ENCODE peak calls at places on chromosomes 7 and 10, in six cellular contexts. Q is heart left ventricle, X is mammary epithelial cell, O is body of pancreas, A is tibial nerve, F is hepatocyte. T is an unnamed sample.
A peak's percentile ranks its signal among the peaks of the same experiment; 100 is the strongest.

GRCh38 chr10:81873932-81874816 is 820 bp upstream of the NRG3 start:
- DNase-seq in Q (peak; percentile 71), X (peak; percentile 12), O (peak; percentile 73), A (no peak), F (peak; percentile 85), T (peak; percentile 79)

GRCh38 chr10:57494481-57494880 is 773.2 kb downstream of the IPMK start:
- DNase-seq in Q (no peak), X (no peak), O (no peak), A (no peak), F (no peak), T (no peak)

GRCh38 chr10:84197643-84198042 is 3.3 kb downstream of the CDHR1 start:
- DNase-seq in Q (no peak), X (no peak), O (no peak), A (no peak), F (no peak), T (no peak)

GRCh38 chr10:44352316-44353127 is 32.4 kb downstream of the CXCL12 start:
- DNase-seq in Q (peak; percentile 87), X (no peak), O (peak; percentile 90), A (peak; percentile 24), F (peak; percentile 32), T (peak; percentile 87)

GRCh38 chr10:71747808-71748523 is 25.4 kb downstream of the VSIR start:
- DNase-seq in Q (peak; percentile 73), X (no peak), O (peak; percentile 45), A (no peak), F (no peak), T (peak; percentile 75)

GRCh38 chr7:115329006-115329405 is 407.1 kb downstream of the MDFIC start:
- DNase-seq in Q (no peak), X (no peak), O (no peak), A (no peak), F (no peak), T (no peak)

GRCh38 chr7:584122-584465 is 64.4 kb upstream of the PDGFA start:
- DNase-seq in Q (peak; percentile 72), X (no peak), O (peak; percentile 39), A (no peak), F (no peak), T (peak; percentile 59)

GRCh38 chr10:69146756-69147155 is 22.8 kb downstream of the VPS26A start:
- DNase-seq in Q (no peak), X (no peak), O (no peak), A (no peak), F (no peak), T (no peak)

GRCh38 chr10:17768957-17769356 is 17.0 kb downstream of the TMEM236 start:
- DNase-seq in Q (no peak), X (no peak), O (no peak), A (no peak), F (no peak), T (no peak)

GRCh38 chr10:104897679-104898078 is 256.6 kb downstream of the SORCS3 start:
- DNase-seq in Q (no peak), X (no peak), O (no peak), A (no peak), F (no peak), T (no peak)

GRCh38 chr10:97718178-97718577 is 4.6 kb downstream of the MARVELD1 start:
- DNase-seq in Q (no peak), X (no peak), O (no peak), A (peak; percentile 23), F (no peak), T (no peak)

GRCh38 chr10:6988654-6989053 is 408.6 kb upstream of the PRKCQ start:
- DNase-seq in Q (no peak), X (no peak), O (no peak), A (no peak), F (no peak), T (no peak)

GRCh38 chr10:104630731-104631130 is 10.4 kb upstream of the SORCS3 start:
- DNase-seq in Q (no peak), X (no peak), O (no peak), A (no peak), F (no peak), T (peak; percentile 46)

GRCh38 chr10:103678104-103678526 is 177.3 kb downstream of the SH3PXD2A start:
- DNase-seq in Q (peak; percentile 91), X (no peak), O (peak; percentile 79), A (peak; percentile 86), F (peak; percentile 94), T (peak; percentile 92)

GRCh38 chr7:80890839-80891544 is 27.9 kb downstream of the SEMA3C start:
- DNase-seq in Q (no peak), X (no peak), O (no peak), A (no peak), F (no peak), T (no peak)

GRCh38 chr10:117757121-117757795 is 214.7 kb downstream of the EMX2 start:
- DNase-seq in Q (no peak), X (no peak), O (no peak), A (no peak), F (no peak), T (no peak)

GRCh38 chr10:133359554-133359971 is 1.7 kb upstream of the FUOM start:
- DNase-seq in Q (no peak), X (peak; percentile 28), O (peak; percentile 72), A (no peak), F (peak; percentile 86), T (peak; percentile 63)

GRCh38 chr7:12756841-12757240 is 69.4 kb downstream of the ARL4A start:
- DNase-seq in Q (no peak), X (no peak), O (no peak), A (no peak), F (no peak), T (no peak)

GRCh38 chr10:7853892-7854289 is 35.6 kb downstream of the TAF3 start:
- DNase-seq in Q (no peak), X (no peak), O (no peak), A (no peak), F (no peak), T (no peak)

GRCh38 chr10:81950358-81950757 is 75.4 kb downstream of the NRG3 start:
- DNase-seq in Q (no peak), X (no peak), O (no peak), A (no peak), F (no peak), T (no peak)

GRCh38 chr7:82699773-82700186 is 256.2 kb upstream of the CACNA2D1 start:
- DNase-seq in Q (no peak), X (peak; percentile 89), O (peak; percentile 5), A (no peak), F (peak; percentile 35), T (no peak)

GRCh38 chr7:56175784-56176183 is 59.6 kb upstream of the NUPR2 start:
- DNase-seq in Q (no peak), X (no peak), O (no peak), A (no peak), F (no peak), T (no peak)

DNA sequence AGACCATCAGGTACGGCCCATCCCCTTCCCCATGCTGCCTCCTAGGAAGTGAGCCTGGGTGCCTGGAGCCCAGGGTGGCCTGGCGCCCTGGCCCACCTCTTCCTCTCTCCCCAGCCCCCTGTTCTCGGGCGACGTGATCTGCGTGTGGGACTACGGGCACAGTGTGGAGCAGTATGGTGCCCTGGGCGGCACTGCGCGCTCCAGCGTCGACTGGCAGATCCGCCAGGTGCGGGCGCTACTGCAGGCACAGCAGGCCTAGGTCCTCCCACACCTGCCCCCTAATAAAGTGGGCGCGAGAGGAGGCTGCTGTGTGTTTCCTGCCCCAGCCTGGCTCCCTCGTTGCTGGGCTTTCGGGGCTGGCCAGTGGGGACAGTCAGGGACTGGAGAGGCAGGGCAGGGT is 17.0 kb downstream of the ASL start:
- DNase-seq in Q (no peak), X (no peak), O (no peak), A (no peak), F (no peak), T (no peak)
- H3K9me3 ChIP-seq in Q (no peaks in the 10 kb centered on the region), X (no peaks in the 10 kb centered on the region), O (no peaks in the 10 kb centered on the region), A (no peaks in the 10 kb centered on the region), F (no peaks in the 10 kb centered on the region), T (no peaks in the 10 kb centered on the region)

DNA sequence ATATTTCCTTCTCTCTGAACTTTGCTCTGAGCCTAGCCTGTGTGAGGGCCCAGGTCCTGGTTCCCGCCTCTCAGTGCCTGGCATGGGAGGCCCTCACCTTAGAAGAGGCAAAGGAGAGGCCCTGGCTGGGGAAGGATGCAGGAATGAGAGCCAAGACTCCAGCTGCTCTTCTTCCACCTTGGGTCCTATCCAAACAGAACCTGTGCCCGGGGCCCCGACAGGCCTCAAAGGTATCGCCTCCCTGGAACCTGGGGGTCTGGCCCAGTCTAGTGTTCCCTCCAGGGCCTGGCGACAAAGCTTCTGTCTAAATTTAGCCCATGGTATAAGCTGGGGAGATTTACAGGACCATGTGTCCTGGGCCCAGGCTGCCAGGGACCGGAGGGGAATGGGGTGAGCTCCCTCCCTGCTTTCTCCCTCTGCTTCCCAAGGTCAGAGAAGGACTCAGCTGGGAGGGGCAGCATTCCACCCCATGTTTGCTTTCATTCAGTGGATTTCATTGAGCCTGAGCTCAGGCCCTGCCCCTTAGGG is 12.0 kb upstream of the CRHR2 start:
- DNase-seq in Q (no peak), X (no peak), O (peak; percentile 79), A (no peak), F (peak; percentile 40), T (no peak)
- H3K27me3 ChIP-seq in Q (no peaks in the 10 kb centered on the region), X (no peaks in the 10 kb centered on the region), O (no peaks in the 10 kb centered on the region), A (no peaks in the 10 kb centered on the region), F (no peaks in the 10 kb centered on the region), T (no peaks in the 10 kb centered on the region)

GRCh38 chr7:158502068-158502750 is 85.4 kb downstream of the PTPRN2 start:
- DNase-seq in Q (no peak), X (no peak), O (no peak), A (no peak), F (no peak), T (no peak)

GRCh38 chr7:158500651-158501052 is 87.0 kb downstream of the PTPRN2 start:
- DNase-seq in Q (no peak), X (no peak), O (no peak), A (no peak), F (no peak), T (peak; percentile 53)

GRCh38 chr7:158498443-158499108 is 89.0 kb downstream of the PTPRN2 start:
- DNase-seq in Q (no peak), X (no peak), O (no peak), A (no peak), F (peak; percentile 46), T (no peak)

GRCh38 chr7:158497627-158498026 is 90.0 kb downstream of the PTPRN2 start:
- DNase-seq in Q (no peak), X (no peak), O (no peak), A (no peak), F (no peak), T (no peak)

GRCh38 chr7:158501300-158502067 is 86.1 kb downstream of the PTPRN2 start:
- DNase-seq in Q (no peak), X (no peak), O (no peak), A (no peak), F (no peak), T (no peak)
- H3K9me3 ChIP-seq in Q (no peaks in the 10 kb centered on the region), X (peaks cover 11% of the 10 kb centered on the region), O (peaks cover 7% of the 10 kb centered on the region), A (no peaks in the 10 kb centered on the region), F (no peaks in the 10 kb centered on the region), T (no peaks in the 10 kb centered on the region)

GRCh38 chr10:10917031-10917430 is 100.6 kb upstream of the CELF2 start:
- DNase-seq in Q (no peak), X (no peak), O (no peak), A (no peak), F (no peak), T (no peak)

GRCh38 chr10:10911035-10911434 is 106.6 kb upstream of the CELF2 start:
- DNase-seq in Q (no peak), X (no peak), O (no peak), A (no peak), F (no peak), T (peak; percentile 68)

GRCh38 chr10:10914129-10914528 is 103.5 kb upstream of the CELF2 start:
- DNase-seq in Q (no peak), X (no peak), O (no peak), A (no peak), F (no peak), T (no peak)

GRCh38 chr10:10911471-10911921 is 106.2 kb upstream of the CELF2 start:
- DNase-seq in Q (peak; percentile 80), X (peak; percentile 77), O (peak; percentile 46), A (peak; percentile 49), F (peak; percentile 88), T (peak; percentile 85)

GRCh38 chr10:10915215-10915614 is 102.5 kb upstream of the CELF2 start:
- DNase-seq in Q (no peak), X (no peak), O (no peak), A (no peak), F (no peak), T (no peak)
- H3K27me3 ChIP-seq in Q (no peaks in the 10 kb centered on the region), X (no peaks in the 10 kb centered on the region), O (no peaks in the 10 kb centered on the region), A (no peaks in the 10 kb centered on the region), F (no peaks in the 10 kb centered on the region), T (no peaks in the 10 kb centered on the region)

T was measured in right cardiac atrium.